ENCODE peak calls at places on chromosomes 5 and 9, in ten cellular contexts. G, S, W, I, U, P, V, E, R and C are unnamed samples.

GRCh38 chr5:62708481-62709325 is 130.1 kb downstream of the LRRC70 start:
- DNase-seq in G (no peak), S (no peak), R (no peak), P (no peak), V (no peak), W (no peak), U (no peak), I (no peak), E (no peak), C (no peak)

GRCh38 chr9:114364123-114364522 is 23.7 kb downstream of the AKNA start:
- DNase-seq in I (peak; percentile 78), P (no peak), W (no peak), V (no peak), S (no peak), U (no peak), E (peak; percentile 84), R (no peak), G (peak; percentile 85), C (peak; percentile 57)

GRCh38 chr5:154862766-154863165 is 4.3 kb downstream of the CNOT8 start:
- DNase-seq in I (no peak), R (no peak), W (no peak), S (no peak), E (no peak), U (no peak), V (peak; percentile 76), P (no peak), G (no peak), C (no peak)

GRCh38 chr9:89916001-89916635 is 311.3 kb downstream of the GADD45G start:
- DNase-seq in U (no peak), R (no peak), I (no peak), W (no peak), S (no peak), P (no peak), E (no peak), G (no peak), V (no peak), C (no peak)

GRCh38 chr5:180868960-180869359 is 7.9 kb upstream of the ZFP62 start:
- DNase-seq in U (peak; percentile 88), S (peak; percentile 87), G (peak; percentile 68), I (peak; percentile 98), W (peak; percentile 71), E (peak; percentile 73), P (peak; percentile 90), R (peak; percentile 82), V (peak; percentile 57), C (peak; percentile 66)

GRCh38 chr9:122445155-122445749 is 32.5 kb downstream of the OR1J1 start:
- DNase-seq in P (no peak), R (no peak), E (peak; percentile 82), V (no peak), W (no peak), U (no peak), S (no peak), I (peak; percentile 11), G (peak; percentile 99), C (no peak)

GRCh38 chr9:129586647-129587046 is 34.3 kb downstream of the C9orf50 start:
- DNase-seq in V (no peak), S (no peak), E (peak; percentile 74), P (no peak), R (no peak), I (no peak), G (no peak), W (peak; percentile 44), U (no peak), C (no peak)

GRCh38 chr5:93100976-93101375 is 480.0 kb downstream of the NR2F1-AS1 start:
- DNase-seq in U (no peak), W (no peak), E (no peak), G (no peak), V (no peak), R (no peak), I (no peak), S (no peak), P (no peak), C (no peak)

GRCh38 chr5:180785794-180786221 is 16.8 kb downstream of the MGAT1 start:
- DNase-seq in I (peak; percentile 76), U (peak; percentile 86), P (peak; percentile 66), W (no peak), S (no peak), V (no peak), E (peak; percentile 84), G (peak; percentile 64), R (no peak), C (no peak)

GRCh38 chr5:126867237-126867636 is 90.3 kb downstream of the LMNB1 start:
- DNase-seq in V (no peak), R (no peak), S (no peak), G (no peak), W (no peak), P (no peak), I (no peak), U (no peak), E (no peak), C (no peak)

GRCh38 chr9:115369322-115369957 is 251.5 kb upstream of the TNC start:
- DNase-seq in R (no peak), V (no peak), W (peak; percentile 67), U (no peak), G (peak; percentile 91), P (peak; percentile 33), I (no peak), S (peak; percentile 44), E (no peak), C (no peak)

GRCh38 chr5:15222156-15222555 is 277.8 kb upstream of the FBXL7 start:
- DNase-seq in E (no peak), U (no peak), G (no peak), S (no peak), R (no peak), W (no peak), V (no peak), I (no peak), P (no peak), C (no peak)

GRCh38 chr9:77999231-77999631 is 32.4 kb downstream of the GNAQ start:
- DNase-seq in R (no peak), S (no peak), E (no peak), G (peak; percentile 35), P (no peak), U (no peak), V (no peak), I (no peak), W (no peak), C (no peak)

GRCh38 chr5:56561-57290 is 35.2 kb upstream of the PLEKHG4B start:
- DNase-seq in P (peak; percentile 66), S (peak; percentile 36), W (no peak), V (peak; percentile 55), E (peak; percentile 83), U (peak; percentile 57), I (peak; percentile 56), R (no peak), G (peak; percentile 52), C (no peak)

GRCh38 chr5:73446631-73447233 is 1.8 kb downstream of the FOXD1 start:
- DNase-seq in G (no peak), R (no peak), I (peak; percentile 16), E (no peak), V (peak; percentile 8), S (peak; percentile 35), W (no peak), P (no peak), U (no peak), C (no peak)

GRCh38 chr9:130858734-130859705 is 24.0 kb downstream of the ABL1 start:
- DNase-seq in P (no peak), G (no peak), E (no peak), S (no peak), U (no peak), W (no peak), R (no peak), V (no peak), I (no peak), C (no peak)

GRCh38 chr9:3794005-3794404 is 268.2 kb upstream of the RFX3 start:
- DNase-seq in E (no peak), S (no peak), U (no peak), I (peak; percentile 2), V (no peak), P (peak; percentile 42), G (peak; percentile 15), R (no peak), W (no peak), C (peak; percentile 88)

GRCh38 chr9:88179080-88179521 is 40.8 kb upstream of the SPATA31C2 start:
- DNase-seq in P (no peak), I (no peak), E (no peak), G (no peak), S (no peak), W (no peak), V (no peak), U (no peak), R (no peak), C (no peak)

GRCh38 chr9:93464876-93465275 is 11.5 kb upstream of the FAM120AOS start:
- DNase-seq in E (no peak), V (no peak), R (no peak), P (no peak), U (no peak), W (no peak), G (no peak), I (no peak), S (no peak), C (no peak)
- H3K4me2 ChIP-seq in E (no peak overlapping the region), V (peak overlapping the region; percentile 54), R (no peak overlapping the region), P (peak overlapping the region; percentile 14), U (no peak overlapping the region), W (no peak overlapping the region), G (no peak overlapping the region), I (no peak overlapping the region), S (peak overlapping the region; percentile 98), C (no peak overlapping the region)

DNA sequence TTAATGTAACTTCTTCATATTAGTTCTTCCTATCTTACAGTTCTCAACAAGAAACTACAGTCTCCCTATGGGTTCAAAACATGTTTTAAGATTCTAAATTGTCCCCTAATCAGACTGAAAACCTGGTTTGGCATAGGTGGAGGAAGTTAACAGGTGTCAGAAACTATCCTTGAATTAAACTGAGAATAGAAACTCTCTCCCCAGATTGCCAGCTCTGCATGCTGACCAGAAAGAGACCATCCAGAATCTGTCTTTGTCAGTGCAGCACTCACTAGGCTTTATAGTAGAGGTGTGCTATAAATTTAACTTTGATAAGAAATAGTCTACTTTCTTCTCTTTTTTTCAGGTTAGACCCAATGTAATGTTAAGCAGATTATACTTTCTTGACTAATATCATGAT is 63.8 kb downstream of the BNC2 start:
- DNase-seq in S (no peak), W (no peak), V (peak; percentile 64), G (no peak), U (no peak), E (no peak), P (no peak), I (no peak), R (no peak), C (no peak)
- H3K4me2 ChIP-seq in S (no peak overlapping the region), W (no peak overlapping the region), V (peak overlapping the region; percentile 58), G (no peak overlapping the region), U (no peak overlapping the region), E (no peak overlapping the region), P (no peak overlapping the region), I (no peak overlapping the region), R (no peak overlapping the region), C (no peak overlapping the region)

GRCh38 chr5:96778409-96778808 is 29.3 kb downstream of the ERAP1 start:
- DNase-seq in S (no peak), E (no peak), U (no peak), P (no peak), I (no peak), V (no peak), R (no peak), W (no peak), G (no peak), C (no peak)
- H3K4me2 ChIP-seq in S (no peak overlapping the region), E (no peak overlapping the region), U (no peak overlapping the region), P (no peak overlapping the region), I (no peak overlapping the region), V (no peak overlapping the region), R (no peak overlapping the region), W (no peak overlapping the region), G (no peak overlapping the region), C (no peak overlapping the region)

DNA sequence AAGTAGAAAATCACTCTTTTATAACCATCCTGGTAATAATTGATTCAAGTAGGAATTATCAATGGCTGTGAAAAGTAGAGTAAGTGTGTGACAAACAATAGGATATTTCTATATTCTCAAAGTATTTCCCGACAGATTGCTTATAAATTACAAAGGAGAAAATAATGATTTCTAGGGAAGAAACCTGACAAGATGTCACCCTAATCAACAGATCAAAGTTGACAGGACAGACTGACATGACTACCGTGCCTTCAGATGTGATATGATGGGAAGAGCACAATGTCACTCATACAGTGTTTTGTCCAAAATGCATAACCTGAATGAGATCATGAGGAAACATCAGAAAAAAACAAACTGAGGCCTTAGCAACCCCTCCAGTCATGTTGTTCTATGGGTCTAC is 53.9 kb upstream of the TRIO start:
- DNase-seq in P (no peak), E (no peak), I (no peak), U (no peak), R (no peak), S (no peak), G (no peak), V (no peak), W (no peak), C (no peak)
- H3K4me2 ChIP-seq in P (no peak overlapping the region), E (no peak overlapping the region), I (no peak overlapping the region), U (no peak overlapping the region), R (no peak overlapping the region), S (no peak overlapping the region), G (no peak overlapping the region), V (no peak overlapping the region), W (no peak overlapping the region), C (no peak overlapping the region)